ENCODE peak calls at places on chromosomes 1 and 21, in five cellular contexts. One of them, this sample, is unnamed.

GRCh38 chr1:60504206-60504868 is 430.8 kb upstream of the C1orf87 start:
- DNase-seq in upper lobe of right lung: no peak
- DNase-seq in choroid plexus epithelial cell: peak; percentile 38
- DNase-seq in natural killer cell: no peak
- DNase-seq in thyroid gland: no peak
- DNase-seq in this sample: no peak

GRCh38 chr1:167221804-167222610 is 1.3 kb downstream of the POU2F1 start:
- DNase-seq in upper lobe of right lung: peak; percentile 88
- DNase-seq in choroid plexus epithelial cell: peak; percentile 87
- DNase-seq in natural killer cell: peak; percentile 60
- DNase-seq in thyroid gland: peak; percentile 54
- DNase-seq in this sample: peak; percentile 73

GRCh38 chr1:20063861-20064292 is 6.1 kb upstream of the PLA2G5 start:
- DNase-seq in upper lobe of right lung: no peak
- DNase-seq in choroid plexus epithelial cell: peak; percentile 5
- DNase-seq in natural killer cell: no peak
- DNase-seq in thyroid gland: no peak
- DNase-seq in this sample: no peak

GRCh38 chr1:1968767-1969504 is 34.6 kb downstream of the CFAP74 start:
- DNase-seq in upper lobe of right lung: peak; percentile 62
- DNase-seq in choroid plexus epithelial cell: no peak
- DNase-seq in natural killer cell: no peak
- DNase-seq in thyroid gland: no peak
- DNase-seq in this sample: no peak

GRCh38 chr1:183635606-183636333 is at the start of gene ARPC5:
- DNase-seq in upper lobe of right lung: peak; percentile 99
- DNase-seq in choroid plexus epithelial cell: peak; percentile 99
- DNase-seq in natural killer cell: peak; percentile 89
- DNase-seq in thyroid gland: peak; percentile 96
- DNase-seq in this sample: peak; percentile 95

GRCh38 chr1:235632538-235633219 is 16.9 kb downstream of the GNG4 start:
- DNase-seq in upper lobe of right lung: no peak
- DNase-seq in choroid plexus epithelial cell: peak; percentile 54
- DNase-seq in natural killer cell: no peak
- DNase-seq in thyroid gland: no peak
- DNase-seq in this sample: no peak

GRCh38 chr1:25911162-25911561 is 4.9 kb upstream of the STMN1 start:
- DNase-seq in upper lobe of right lung: no peak
- DNase-seq in choroid plexus epithelial cell: no peak
- DNase-seq in natural killer cell: no peak
- DNase-seq in thyroid gland: no peak
- DNase-seq in this sample: no peak

GRCh38 chr1:204130989-204131892 is 20.6 kb downstream of the ETNK2 start:
- DNase-seq in upper lobe of right lung: no peak
- DNase-seq in choroid plexus epithelial cell: peak; percentile 84
- DNase-seq in natural killer cell: no peak
- DNase-seq in thyroid gland: peak; percentile 38
- DNase-seq in this sample: no peak

GRCh38 chr1:119290297-119290696 is 78.3 kb upstream of the HAO2 start:
- DNase-seq in upper lobe of right lung: no peak
- DNase-seq in choroid plexus epithelial cell: no peak
- DNase-seq in natural killer cell: no peak
- DNase-seq in thyroid gland: no peak
- DNase-seq in this sample: no peak

GRCh38 chr1:169601096-169601881 is 15.0 kb upstream of the F5 start:
- DNase-seq in upper lobe of right lung: no peak
- DNase-seq in choroid plexus epithelial cell: peak; percentile 67
- DNase-seq in natural killer cell: no peak
- DNase-seq in thyroid gland: no peak
- DNase-seq in this sample: no peak

GRCh38 chr1:26161408-26162219 is 2.7 kb downstream of the FAM110D start:
- DNase-seq in upper lobe of right lung: peak; percentile 85
- DNase-seq in choroid plexus epithelial cell: peak; percentile 55
- DNase-seq in natural killer cell: no peak
- DNase-seq in thyroid gland: peak; percentile 66
- DNase-seq in this sample: peak; percentile 54

GRCh38 chr1:15902882-15903281 is 55.4 kb downstream of the SPEN start:
- DNase-seq in upper lobe of right lung: no peak
- DNase-seq in choroid plexus epithelial cell: peak; percentile 55
- DNase-seq in natural killer cell: no peak
- DNase-seq in thyroid gland: no peak
- DNase-seq in this sample: no peak

GRCh38 chr1:51955797-51956527 is 34.5 kb downstream of the RAB3B start:
- DNase-seq in upper lobe of right lung: no peak
- DNase-seq in choroid plexus epithelial cell: no peak
- DNase-seq in natural killer cell: no peak
- DNase-seq in thyroid gland: no peak
- DNase-seq in this sample: no peak

GRCh38 chr21:36209626-36210171 is 53.1 kb downstream of the DOP1B start:
- DNase-seq in upper lobe of right lung: no peak
- DNase-seq in choroid plexus epithelial cell: peak; percentile 83
- DNase-seq in natural killer cell: no peak
- DNase-seq in thyroid gland: peak; percentile 72
- DNase-seq in this sample: no peak

GRCh38 chr1:217333939-217334338 is 297.0 kb downstream of the GPATCH2 start:
- DNase-seq in upper lobe of right lung: no peak
- DNase-seq in choroid plexus epithelial cell: peak; percentile 21
- DNase-seq in natural killer cell: no peak
- DNase-seq in thyroid gland: peak; percentile 9
- DNase-seq in this sample: no peak

GRCh38 chr1:90706437-90707362 is 10.4 kb downstream of the BARHL2 start:
- DNase-seq in upper lobe of right lung: peak; percentile 76
- DNase-seq in choroid plexus epithelial cell: no peak
- DNase-seq in natural killer cell: no peak
- DNase-seq in thyroid gland: peak; percentile 57
- DNase-seq in this sample: no peak

GRCh38 chr1:59767119-59767518 is 47.6 kb upstream of the HOOK1 start:
- DNase-seq in upper lobe of right lung: no peak
- DNase-seq in choroid plexus epithelial cell: no peak
- DNase-seq in natural killer cell: no peak
- DNase-seq in thyroid gland: no peak
- DNase-seq in this sample: no peak

GRCh38 chr1:43908226-43908625 is 25.4 kb upstream of the ARTN start:
- DNase-seq in upper lobe of right lung: no peak
- DNase-seq in choroid plexus epithelial cell: no peak
- DNase-seq in natural killer cell: no peak
- DNase-seq in thyroid gland: no peak
- DNase-seq in this sample: no peak

GRCh38 chr1:43904660-43905551 is 28.7 kb upstream of the ARTN start:
- DNase-seq in upper lobe of right lung: no peak
- DNase-seq in choroid plexus epithelial cell: no peak
- DNase-seq in natural killer cell: no peak
- DNase-seq in thyroid gland: no peak
- DNase-seq in this sample: no peak

GRCh38 chr1:43910359-43910758 is 23.2 kb upstream of the ARTN start:
- DNase-seq in upper lobe of right lung: no peak
- DNase-seq in choroid plexus epithelial cell: no peak
- DNase-seq in natural killer cell: no peak
- DNase-seq in thyroid gland: no peak
- DNase-seq in this sample: no peak

GRCh38 chr1:43912607-43913006 is 21.0 kb upstream of the ARTN start:
- DNase-seq in upper lobe of right lung: no peak
- DNase-seq in choroid plexus epithelial cell: peak; percentile 75
- DNase-seq in natural killer cell: no peak
- DNase-seq in thyroid gland: no peak
- DNase-seq in this sample: no peak

DNA sequence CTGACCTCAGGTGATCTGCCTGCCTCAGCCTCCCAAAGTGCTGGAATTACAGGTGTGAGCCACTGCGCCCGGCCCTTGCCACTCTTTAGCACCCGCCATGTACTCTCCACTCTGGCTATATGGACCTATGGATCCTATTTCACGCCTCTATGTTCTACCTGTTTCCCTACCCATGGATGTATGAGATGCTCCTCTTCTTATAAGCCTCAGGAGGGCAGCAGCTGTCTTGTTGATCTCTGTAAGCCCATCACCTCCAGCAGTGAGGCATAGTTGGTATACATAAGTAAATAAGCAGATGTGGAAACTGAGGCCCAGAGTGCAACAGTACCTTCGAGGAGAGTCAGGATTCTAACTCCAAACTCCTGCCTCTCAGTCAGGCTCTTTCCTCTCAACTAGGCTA is 24.7 kb upstream of the ARTN start:
- DNase-seq in upper lobe of right lung: no peak
- DNase-seq in choroid plexus epithelial cell: peak; percentile 50
- DNase-seq in natural killer cell: no peak
- DNase-seq in thyroid gland: no peak
- DNase-seq in this sample: no peak
- TF ChIP-seq CTCF in upper lobe of right lung: no peak
- TF ChIP-seq CTCF in choroid plexus epithelial cell: peak; percentile 40
- TF ChIP-seq CTCF in natural killer cell: no peak
- TF ChIP-seq CTCF in thyroid gland: no peak
- TF ChIP-seq CTCF in this sample: no peak

GRCh38 chr1:53265581-53265980 is 27.3 kb upstream of the MAGOH start:
- DNase-seq in upper lobe of right lung: no peak
- DNase-seq in choroid plexus epithelial cell: no peak
- DNase-seq in natural killer cell: no peak
- DNase-seq in thyroid gland: no peak
- DNase-seq in this sample: no peak

GRCh38 chr1:53266038-53266437 is 27.7 kb upstream of the MAGOH start:
- DNase-seq in upper lobe of right lung: no peak
- DNase-seq in choroid plexus epithelial cell: peak; percentile 32
- DNase-seq in natural killer cell: no peak
- DNase-seq in thyroid gland: no peak
- DNase-seq in this sample: no peak

GRCh38 chr1:53260631-53261247 is 22.4 kb upstream of the MAGOH start:
- DNase-seq in upper lobe of right lung: no peak
- DNase-seq in choroid plexus epithelial cell: no peak
- DNase-seq in natural killer cell: no peak
- DNase-seq in thyroid gland: no peak
- DNase-seq in this sample: no peak

GRCh38 chr1:53262000-53262399 is 23.7 kb upstream of the MAGOH start:
- DNase-seq in upper lobe of right lung: no peak
- DNase-seq in choroid plexus epithelial cell: no peak
- DNase-seq in natural killer cell: no peak
- DNase-seq in thyroid gland: no peak
- DNase-seq in this sample: no peak

DNA sequence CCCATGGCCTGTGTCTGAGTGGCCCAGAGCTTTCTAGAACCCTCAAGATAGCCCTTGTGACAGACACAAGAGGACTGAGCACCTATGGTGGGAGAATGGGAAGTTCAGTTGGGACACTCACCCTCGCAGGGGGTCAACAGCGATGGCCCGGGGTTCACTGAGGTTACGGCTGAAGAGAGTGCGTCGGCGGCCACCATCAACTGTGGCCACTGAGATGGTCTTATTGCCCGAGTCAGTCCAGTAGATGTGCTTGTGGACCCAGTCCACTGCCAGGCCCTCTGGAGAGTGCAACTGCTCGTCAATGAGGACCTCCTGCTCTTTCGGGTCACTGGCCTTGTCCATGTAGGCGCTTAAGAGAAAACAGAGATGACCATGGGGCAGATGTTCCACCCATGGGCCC is 25.7 kb upstream of the MAGOH start:
- DNase-seq in upper lobe of right lung: no peak
- DNase-seq in choroid plexus epithelial cell: no peak
- DNase-seq in natural killer cell: no peak
- DNase-seq in thyroid gland: no peak
- DNase-seq in this sample: no peak
- TF ChIP-seq CTCF in upper lobe of right lung: no peak
- TF ChIP-seq CTCF in choroid plexus epithelial cell: no peak
- TF ChIP-seq CTCF in natural killer cell: no peak
- TF ChIP-seq CTCF in thyroid gland: no peak
- TF ChIP-seq CTCF in this sample: no peak

GRCh38 chr1:83905315-83905907 is 93.5 kb downstream of the TTLL7 start:
- DNase-seq in upper lobe of right lung: no peak
- DNase-seq in choroid plexus epithelial cell: peak; percentile 53
- DNase-seq in natural killer cell: no peak
- DNase-seq in thyroid gland: no peak
- DNase-seq in this sample: no peak
- TF ChIP-seq CTCF in upper lobe of right lung: peak; percentile 68
- TF ChIP-seq CTCF in choroid plexus epithelial cell: peak; percentile 67
- TF ChIP-seq CTCF in natural killer cell: peak; percentile 83
- TF ChIP-seq CTCF in thyroid gland: no peak
- TF ChIP-seq CTCF in this sample: peak; percentile 65

GRCh38 chr1:212814548-212814947 is 22.9 kb downstream of the TATDN3 start:
- DNase-seq in upper lobe of right lung: no peak
- DNase-seq in choroid plexus epithelial cell: no peak
- DNase-seq in natural killer cell: no peak
- DNase-seq in thyroid gland: no peak
- DNase-seq in this sample: no peak

GRCh38 chr1:212819704-212820103 is 27.7 kb downstream of the SPATA45 start:
- DNase-seq in upper lobe of right lung: no peak
- DNase-seq in choroid plexus epithelial cell: peak; percentile 88
- DNase-seq in natural killer cell: no peak
- DNase-seq in thyroid gland: no peak
- DNase-seq in this sample: no peak

GRCh38 chr1:212820969-212821368 is 26.5 kb downstream of the SPATA45 start:
- DNase-seq in upper lobe of right lung: no peak
- DNase-seq in choroid plexus epithelial cell: no peak
- DNase-seq in natural killer cell: no peak
- DNase-seq in thyroid gland: no peak
- DNase-seq in this sample: no peak

GRCh38 chr1:212816567-212817278 is 25.0 kb downstream of the TATDN3 start:
- DNase-seq in upper lobe of right lung: no peak
- DNase-seq in choroid plexus epithelial cell: peak; percentile 31
- DNase-seq in natural killer cell: no peak
- DNase-seq in thyroid gland: no peak
- DNase-seq in this sample: no peak

DNA sequence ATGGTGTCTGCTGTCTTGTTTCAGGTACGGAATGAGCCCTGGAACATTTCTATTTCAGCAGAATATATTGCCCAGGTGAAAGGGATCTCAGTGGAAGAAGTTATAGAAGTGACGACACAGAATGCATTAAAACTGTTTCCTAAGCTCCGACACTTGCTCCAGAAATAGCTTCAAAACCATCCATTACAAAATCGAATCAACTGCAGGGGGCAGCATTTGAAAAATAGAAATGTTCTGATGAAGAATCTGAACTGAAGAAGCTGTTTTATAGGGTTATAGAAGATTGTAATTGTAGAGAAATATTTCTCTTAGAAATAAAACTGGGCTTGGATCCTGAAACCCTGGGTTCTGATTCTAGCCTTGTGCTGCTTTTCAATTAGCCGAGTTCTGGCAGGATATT is 23.3 kb downstream of the TATDN3 start:
- DNase-seq in upper lobe of right lung: no peak
- DNase-seq in choroid plexus epithelial cell: peak; percentile 49
- DNase-seq in natural killer cell: no peak
- DNase-seq in thyroid gland: no peak
- DNase-seq in this sample: no peak
- TF ChIP-seq CTCF in upper lobe of right lung: peak; percentile 35
- TF ChIP-seq CTCF in choroid plexus epithelial cell: peak; percentile 44
- TF ChIP-seq CTCF in natural killer cell: no peak
- TF ChIP-seq CTCF in thyroid gland: no peak
- TF ChIP-seq CTCF in this sample: no peak

This sample was measured in activated B cell treated with CpG ODN at 0.5 μM for 24 hours.